ENCODE peak calls at places on chromosomes 7 and 10, in eight cellular contexts. J is GM04504; L is kidney epithelial cell; K is breast epithelium; M is activated CD8-positive, alpha-beta memory T cell treated with anti-CD3 and anti-CD28 coated beads for 24 hours; N is stimulated activated CD8-positive, alpha-beta memory T cell treated with anti-CD3 and anti-CD28 coated beads, Interleukin-2, amount 100 ng/mL, for 48 hours; H is fibroblast of lung; Q is left cardiac atrium. B is an unnamed sample.

GRCh38 chr10:85926986-85927385 is 439.6 kb downstream of the GRID1 start:
- DNase-seq in K (no peak), H (no peak), Q (no peak), M (no peak), J (no peak), L (no peak), N (no peak), B (no peak)

GRCh38 chr7:97419898-97420297 is 302.4 kb downstream of the SDHAF3 start:
- DNase-seq in Q (no peak), H (no peak), N (no peak), L (no peak), M (no peak), K (no peak), J (no peak), B (no peak)

GRCh38 chr7:33040803-33041516 is 21.6 kb downstream of the NT5C3A start:
- DNase-seq in K (peak; percentile 37), H (no peak), J (no peak), N (no peak), Q (no peak), L (peak; percentile 25), M (no peak), B (no peak)

GRCh38 chr10:21173433-21173963 is 276.4 kb upstream of the NEBL start:
- DNase-seq in M (peak; percentile 59), L (no peak), K (no peak), J (no peak), N (no peak), Q (no peak), H (no peak), B (no peak)

GRCh38 chr7:140681766-140682165 is 9.0 kb downstream of the ADCK2 start:
- DNase-seq in J (no peak), H (no peak), Q (no peak), M (no peak), K (no peak), N (no peak), L (no peak), B (no peak)

GRCh38 chr10:28628184-28628893 is 49.0 kb upstream of the BAMBI start:
- DNase-seq in N (peak; percentile 51), L (no peak), Q (peak; percentile 87), M (peak; percentile 82), J (peak; percentile 50), K (peak; percentile 45), H (peak; percentile 82), B (peak; percentile 19)

GRCh38 chr7:135285547-135285946 is 51.9 kb downstream of the STRA8 start:
- DNase-seq in L (no peak), Q (no peak), J (no peak), N (no peak), H (no peak), M (no peak), K (no peak), B (no peak)

GRCh38 chr7:105860793-105861192 is 15.6 kb downstream of the ATXN7L1 start:
- DNase-seq in N (no peak), M (no peak), J (no peak), Q (no peak), L (no peak), H (no peak), K (no peak), B (no peak)

GRCh38 chr7:35716038-35716803 is 21.3 kb upstream of the HERPUD2 start:
- DNase-seq in M (no peak), J (no peak), H (peak; percentile 31), L (no peak), N (no peak), K (no peak), Q (peak; percentile 34), B (no peak)

GRCh38 chr7:51732951-51733350 is 416.3 kb upstream of the COBL start:
- DNase-seq in M (no peak), Q (no peak), N (no peak), K (no peak), H (no peak), J (no peak), L (no peak), B (no peak)

GRCh38 chr10:21891439-21891838 is 112.1 kb downstream of the DNAJC1 start:
- DNase-seq in Q (no peak), N (no peak), K (no peak), L (no peak), M (no peak), J (no peak), H (no peak), B (no peak)

GRCh38 chr10:77887631-77888355 is 38.8 kb downstream of the DLG5 start:
- DNase-seq in K (no peak), H (peak; percentile 25), M (no peak), L (no peak), Q (no peak), N (no peak), J (no peak), B (no peak)

GRCh38 chr7:7564323-7564780 is 2.3 kb upstream of the MIOS start:
- DNase-seq in Q (no peak), L (peak; percentile 93), M (no peak), K (peak; percentile 56), H (peak; percentile 82), J (peak; percentile 67), N (no peak), B (peak; percentile 75)

GRCh38 chr10:53387546-53387945 is 615.0 kb upstream of the MBL2 start:
- DNase-seq in L (no peak), N (no peak), H (peak; percentile 18), K (no peak), Q (no peak), M (no peak), J (no peak), B (no peak)

GRCh38 chr10:34638405-34639054 is 176.6 kb downstream of the PARD3 start:
- DNase-seq in N (peak; percentile 51), M (peak; percentile 82), L (peak; percentile 45), H (peak; percentile 74), J (peak; percentile 73), Q (peak; percentile 87), K (peak; percentile 70), B (peak; percentile 56)

GRCh38 chr10:103549349-103549685 is 55.8 kb downstream of the NEURL1 start:
- DNase-seq in K (no peak), H (no peak), L (no peak), Q (no peak), N (no peak), M (no peak), J (no peak), B (no peak)

GRCh38 chr7:55534262-55534915 is 37.9 kb downstream of the VOPP1 start:
- DNase-seq in N (peak; percentile 59), K (peak; percentile 30), Q (no peak), J (peak; percentile 41), M (peak; percentile 86), H (peak; percentile 77), L (no peak), B (no peak)

GRCh38 chr10:13450078-13450477 is 78.7 kb downstream of the BEND7 start:
- DNase-seq in J (peak; percentile 35), M (no peak), N (no peak), K (no peak), H (peak; percentile 86), Q (no peak), L (no peak), B (peak; percentile 31)

GRCh38 chr10:117545141-117546019 is 2.8 kb downstream of the EMX2 start:
- DNase-seq in M (no peak), J (no peak), L (no peak), K (no peak), N (no peak), H (no peak), Q (no peak), B (no peak)

GRCh38 chr10:112663181-112663879 is 216.3 kb downstream of the VTI1A start:
- DNase-seq in L (peak; percentile 82), H (peak; percentile 79), Q (no peak), J (peak; percentile 37), N (no peak), M (no peak), K (no peak), B (peak; percentile 34)

GRCh38 chr7:93453264-93453663 is 121.3 kb downstream of the CALCR start:
- DNase-seq in H (no peak), L (no peak), Q (no peak), N (no peak), J (no peak), K (no peak), M (no peak), B (no peak)

GRCh38 chr10:31599626-31600504 is 280.8 kb downstream of the ZEB1 start:
- DNase-seq in Q (no peak), H (no peak), K (no peak), N (no peak), L (no peak), M (no peak), J (no peak), B (no peak)

GRCh38 chr7:143287321-143287934 is 723 bp upstream of the CASP2 start:
- DNase-seq in H (no peak), L (no peak), N (no peak), M (no peak), Q (no peak), J (no peak), K (no peak), B (no peak)

GRCh38 chr10:1488970-1489548 is 248.3 kb downstream of the ADARB2 start:
- DNase-seq in N (no peak), K (no peak), M (no peak), H (no peak), Q (no peak), J (no peak), L (no peak), B (no peak)

GRCh38 chr10:93080350-93081046 is 6.8 kb downstream of the CYP26A1 start:
- DNase-seq in K (peak; percentile 40), J (no peak), N (no peak), L (no peak), Q (no peak), M (peak; percentile 79), H (peak; percentile 61), B (no peak)

GRCh38 chr7:684416-684815 is 42.1 kb upstream of the DNAAF5 start:
- DNase-seq in L (no peak), J (no peak), N (no peak), K (no peak), H (no peak), M (no peak), Q (no peak), B (no peak)

GRCh38 chr7:138854115-138854645 is 56.2 kb upstream of the ATP6V0A4 start:
- DNase-seq in K (no peak), M (no peak), J (no peak), Q (no peak), N (no peak), L (peak; percentile 29), H (peak; percentile 50), B (no peak)

GRCh38 chr7:152145853-152146466 is 120.5 kb downstream of the GALNT11 start:
- DNase-seq in J (peak; percentile 10), Q (no peak), H (peak; percentile 90), K (no peak), L (peak; percentile 5), M (no peak), N (no peak), B (no peak)

B was measured in AG04449.